ENCODE peak calls at places on chromosome 5, in four cellular contexts. B is T-helper 2 cell, N is NAMALWA, L is left ventricle myocardium inferior. D is an unnamed sample.

GRCh38 chr5:77209495-77210090 is 887 bp upstream of the PDE8B start:
- DNase-seq in L (no peak), B (no peak), N (no peak), D (no peak)

GRCh38 chr5:147639303-147639702 is 129.4 kb upstream of the DPYSL3 start:
- DNase-seq in B (no peak), N (no peak), L (no peak), D (no peak)

GRCh38 chr5:168417731-168418429 is 68.4 kb upstream of the RARS1 start:
- DNase-seq in B (no peak), L (no peak), N (no peak), D (no peak)

GRCh38 chr5:145975361-145976066 is 39.1 kb downstream of the SH3RF2 start:
- DNase-seq in B (no peak), N (no peak), L (no peak), D (peak; percentile 20)

GRCh38 chr5:37090123-37090726 is 159.0 kb downstream of the CPLANE1 start:
- DNase-seq in N (no peak), L (no peak), B (no peak), D (no peak)

GRCh38 chr5:123156577-123157296 is 67.7 kb downstream of the PRDM6 start:
- DNase-seq in B (no peak), N (no peak), L (no peak), D (no peak)

GRCh38 chr5:39016587-39017275 is 57.5 kb downstream of the RICTOR start:
- DNase-seq in B (no peak), L (no peak), N (no peak), D (no peak)

GRCh38 chr5:122187426-122187825 is 58.1 kb downstream of the ZNF474 start:
- DNase-seq in L (no peak), N (no peak), B (no peak), D (no peak)

GRCh38 chr5:33781286-33781685 is 110.5 kb downstream of the ADAMTS12 start:
- DNase-seq in L (no peak), N (no peak), B (no peak), D (no peak)

GRCh38 chr5:124869481-124870033 is 123.1 kb upstream of the ZNF608 start:
- DNase-seq in B (no peak), N (no peak), L (no peak), D (no peak)

GRCh38 chr5:27944471-27944870 is 906.1 kb upstream of the CDH9 start:
- DNase-seq in L (no peak), B (no peak), N (no peak), D (no peak)

GRCh38 chr5:96721351-96721970 is 59.3 kb downstream of the CAST start:
- DNase-seq in B (no peak), N (no peak), L (no peak), D (peak; percentile 72)

GRCh38 chr5:175466700-175467318 is 11.6 kb upstream of the SFXN1 start:
- DNase-seq in L (peak; percentile 46), N (no peak), B (no peak), D (peak; percentile 76)

GRCh38 chr5:143495124-143495523 is 91.6 kb upstream of the NR3C1 start:
- DNase-seq in B (no peak), N (no peak), L (no peak), D (no peak)

GRCh38 chr5:111392181-111392580 is 120.2 kb downstream of the STARD4 start:
- DNase-seq in B (no peak), N (no peak), L (no peak), D (no peak)

GRCh38 chr5:20654033-20654432 is 666.0 kb upstream of the CDH18 start:
- DNase-seq in L (no peak), B (no peak), N (no peak), D (no peak)

GRCh38 chr5:124647393-124647792 is 99.0 kb downstream of the ZNF608 start:
- DNase-seq in L (no peak), N (no peak), B (no peak), D (no peak)

GRCh38 chr5:91888810-91889209 is 505.7 kb upstream of the ARRDC3 start:
- DNase-seq in B (no peak), L (no peak), N (no peak), D (no peak)

D was measured in tibial artery.